ENCODE peak calls at places on chromosome 9, in ten cellular contexts. S is fibroblast of lung; J is ovary; L is mammary epithelial cell; T is amniotic epithelial cell; F is GM23338; V is PC-3; O is ecto neural progenitor cell; Q is smooth muscle cell of the brain vasculature; U is activated CD4-positive, alpha-beta T cell treated with anti-CD3 and anti-CD28 coated beads for 48 hours. E is an unnamed sample.

GRCh38 chr9:123678038-123678877 is 251.7 kb downstream of the DENND1A start:
- DNase-seq in S (peak), J (no peak), L (no peak), T (peak), F (no peak), V (peak), O (no peak), Q (no peak), U (no peak), E (no peak)

GRCh38 chr9:9615086-9615485 is 997.7 kb downstream of the PTPRD start:
- DNase-seq in S (no peak), J (no peak), L (no peak), T (no peak), F (no peak), V (no peak), O (no peak), Q (no peak), U (no peak), E (no peak)

GRCh38 chr9:118305371-118305770 is 601.2 kb downstream of the TLR4 start:
- DNase-seq in S (no peak), J (no peak), L (no peak), T (no peak), F (no peak), V (no peak), O (no peak), Q (no peak), U (no peak), E (no peak)

GRCh38 chr9:97438666-97439065 is 26.8 kb downstream of the TDRD7 start:
- DNase-seq in S (no peak), J (no peak), L (no peak), T (peak), F (no peak), V (no peak), O (no peak), Q (no peak), U (no peak), E (no peak)

GRCh38 chr9:81389569-81389993 is 299.8 kb downstream of the TLE1 start:
- DNase-seq in S (peak), J (peak), L (peak), T (peak), F (no peak), V (peak), O (no peak), Q (peak), U (no peak), E (peak)

GRCh38 chr9:36264896-36265295 is 6.6 kb upstream of the GNE start:
- DNase-seq in S (no peak), J (no peak), L (no peak), T (no peak), F (no peak), V (no peak), O (no peak), Q (no peak), U (no peak), E (no peak)

GRCh38 chr9:89185980-89186379 is 7.4 kb upstream of the SHC3 start:
- DNase-seq in S (peak), J (no peak), L (no peak), T (peak), F (peak), V (peak), O (peak), Q (no peak), U (no peak), E (no peak)

GRCh38 chr9:36337865-36338264 is 62.2 kb downstream of the RNF38 start:
- DNase-seq in S (peak), J (no peak), L (peak), T (no peak), F (no peak), V (no peak), O (no peak), Q (no peak), U (no peak), E (no peak)

GRCh38 chr9:115262477-115262876 is 144.5 kb upstream of the TNC start:
- DNase-seq in S (peak), J (no peak), L (peak), T (peak), F (no peak), V (peak), O (no peak), Q (no peak), U (no peak), E (no peak)

GRCh38 chr9:124309665-124310064 is 51.9 kb downstream of the NEK6 start:
- DNase-seq in S (peak), J (no peak), L (peak), T (peak), F (peak), V (peak), O (no peak), Q (peak), U (no peak), E (peak)

GRCh38 chr9:129863059-129863690 is 27.9 kb downstream of the USP20 start:
- DNase-seq in S (peak), J (no peak), L (peak), T (peak), F (no peak), V (no peak), O (no peak), Q (no peak), U (peak), E (peak)

GRCh38 chr9:92707530-92707929 is 37.6 kb upstream of the IPPK start:
- DNase-seq in S (peak), J (no peak), L (no peak), T (no peak), F (no peak), V (peak), O (no peak), Q (no peak), U (no peak), E (no peak)

GRCh38 chr9:105023788-105024187 is 95.8 kb upstream of the ABCA1 start:
- DNase-seq in S (no peak), J (no peak), L (no peak), T (no peak), F (no peak), V (no peak), O (no peak), Q (no peak), U (no peak), E (no peak)

GRCh38 chr9:137316012-137316981 is 14.2 kb upstream of the NRARP start:
- DNase-seq in S (no peak), J (peak), L (peak), T (peak), F (peak), V (peak), O (peak), Q (no peak), U (no peak), E (no peak)

E was measured in pulmonary artery endothelial cell.